ENCODE peak calls at places on chromosome 14, in nine cellular contexts. One of them, this sample, is unnamed.

GRCh38 chr14:101626331-101626730 is 65.0 kb downstream of the DIO3 start:
- DNase-seq in Panc1: no peak
- DNase-seq in GM12878: no peak
- DNase-seq in GM23338: no peak
- DNase-seq in SK-N-SH: no peak
- DNase-seq in K562: no peak
- DNase-seq in HepG2: no peak
- DNase-seq in A549: no peak
- DNase-seq in HCT116: no peak
- DNase-seq in this sample: no peak

GRCh38 chr14:101173698-101174521 is 270.4 kb upstream of the RTL1 start:
- DNase-seq in SK-N-SH: no peak
- DNase-seq in A549: no peak
- DNase-seq in HepG2: no peak
- DNase-seq in GM12878: no peak
- DNase-seq in HCT116: no peak
- DNase-seq in Panc1: no peak
- DNase-seq in GM23338: no peak
- DNase-seq in K562: no peak
- DNase-seq in this sample: no peak

GRCh38 chr14:73750161-73750901 is 36.1 kb upstream of the PNMA1 start:
- DNase-seq in HepG2: no peak
- DNase-seq in GM23338: no peak
- DNase-seq in A549: no peak
- DNase-seq in SK-N-SH: no peak
- DNase-seq in Panc1: no peak
- DNase-seq in GM12878: no peak
- DNase-seq in HCT116: no peak
- DNase-seq in K562: no peak
- DNase-seq in this sample: no peak

GRCh38 chr14:93970967-93971634 is 5.3 kb downstream of the ASB2 start:
- DNase-seq in GM23338: no peak
- DNase-seq in A549: no peak
- DNase-seq in HCT116: no peak
- DNase-seq in Panc1: no peak
- DNase-seq in K562: no peak
- DNase-seq in GM12878: no peak
- DNase-seq in SK-N-SH: no peak
- DNase-seq in HepG2: no peak
- DNase-seq in this sample: no peak

GRCh38 chr14:105527381-105528196 is 1.2 kb downstream of the TMEM121 start:
- DNase-seq in HCT116: no peak
- DNase-seq in Panc1: no peak
- DNase-seq in HepG2: no peak
- DNase-seq in K562: no peak
- DNase-seq in SK-N-SH: no peak
- DNase-seq in A549: no peak
- DNase-seq in GM12878: no peak
- DNase-seq in GM23338: no peak
- DNase-seq in this sample: no peak

GRCh38 chr14:70152704-70153103 is 36.0 kb downstream of the SLC8A3 start:
- DNase-seq in Panc1: no peak
- DNase-seq in HCT116: no peak
- DNase-seq in HepG2: no peak
- DNase-seq in GM23338: no peak
- DNase-seq in SK-N-SH: peak
- DNase-seq in A549: no peak
- DNase-seq in K562: no peak
- DNase-seq in GM12878: no peak
- DNase-seq in this sample: no peak

GRCh38 chr14:105500726-105501101 is 9.7 kb downstream of the TEDC1 start:
- DNase-seq in A549: no peak
- DNase-seq in Panc1: no peak
- DNase-seq in HepG2: no peak
- DNase-seq in GM23338: no peak
- DNase-seq in SK-N-SH: peak
- DNase-seq in K562: no peak
- DNase-seq in GM12878: no peak
- DNase-seq in HCT116: no peak
- DNase-seq in this sample: no peak

GRCh38 chr14:72863216-72864006 is 30.5 kb downstream of the DPF3 start:
- DNase-seq in SK-N-SH: no peak
- DNase-seq in GM12878: peak
- DNase-seq in Panc1: no peak
- DNase-seq in HepG2: no peak
- DNase-seq in A549: no peak
- DNase-seq in K562: no peak
- DNase-seq in GM23338: no peak
- DNase-seq in HCT116: no peak
- DNase-seq in this sample: no peak

GRCh38 chr14:102782974-102783373 is 5.7 kb downstream of the TRAF3 start:
- DNase-seq in GM12878: no peak
- DNase-seq in HepG2: no peak
- DNase-seq in HCT116: no peak
- DNase-seq in SK-N-SH: no peak
- DNase-seq in GM23338: no peak
- DNase-seq in K562: no peak
- DNase-seq in Panc1: no peak
- DNase-seq in A549: no peak
- DNase-seq in this sample: no peak
- H3K4me3 ChIP-seq in GM12878: peak
- H3K4me3 ChIP-seq in HepG2: no peak
- H3K4me3 ChIP-seq in HCT116: no peak
- H3K4me3 ChIP-seq in SK-N-SH: no peak
- H3K4me3 ChIP-seq in GM23338: no peak
- H3K4me3 ChIP-seq in K562: no peak
- H3K4me3 ChIP-seq in Panc1: no peak
- H3K4me3 ChIP-seq in A549: no peak
- H3K4me3 ChIP-seq in this sample: no peak

GRCh38 chr14:50417853-50418252 is 21.2 kb upstream of the CDKL1 start:
- DNase-seq in SK-N-SH: no peak
- DNase-seq in GM12878: no peak
- DNase-seq in HCT116: no peak
- DNase-seq in GM23338: no peak
- DNase-seq in A549: no peak
- DNase-seq in HepG2: peak
- DNase-seq in Panc1: no peak
- DNase-seq in K562: no peak
- DNase-seq in this sample: no peak

GRCh38 chr14:50425105-50425504 is 28.4 kb upstream of the CDKL1 start:
- DNase-seq in HCT116: no peak
- DNase-seq in A549: no peak
- DNase-seq in GM12878: no peak
- DNase-seq in HepG2: no peak
- DNase-seq in GM23338: no peak
- DNase-seq in K562: no peak
- DNase-seq in SK-N-SH: no peak
- DNase-seq in Panc1: no peak
- DNase-seq in this sample: no peak

GRCh38 chr14:50425816-50426215 is 29.1 kb upstream of the CDKL1 start:
- DNase-seq in SK-N-SH: no peak
- DNase-seq in K562: no peak
- DNase-seq in GM12878: no peak
- DNase-seq in GM23338: no peak
- DNase-seq in A549: no peak
- DNase-seq in HepG2: no peak
- DNase-seq in HCT116: no peak
- DNase-seq in Panc1: no peak
- DNase-seq in this sample: peak

GRCh38 chr14:50421499-50421898 is 24.8 kb upstream of the CDKL1 start:
- DNase-seq in HepG2: no peak
- DNase-seq in SK-N-SH: no peak
- DNase-seq in Panc1: no peak
- DNase-seq in A549: no peak
- DNase-seq in GM23338: no peak
- DNase-seq in K562: no peak
- DNase-seq in GM12878: no peak
- DNase-seq in HCT116: no peak
- DNase-seq in this sample: no peak

DNA sequence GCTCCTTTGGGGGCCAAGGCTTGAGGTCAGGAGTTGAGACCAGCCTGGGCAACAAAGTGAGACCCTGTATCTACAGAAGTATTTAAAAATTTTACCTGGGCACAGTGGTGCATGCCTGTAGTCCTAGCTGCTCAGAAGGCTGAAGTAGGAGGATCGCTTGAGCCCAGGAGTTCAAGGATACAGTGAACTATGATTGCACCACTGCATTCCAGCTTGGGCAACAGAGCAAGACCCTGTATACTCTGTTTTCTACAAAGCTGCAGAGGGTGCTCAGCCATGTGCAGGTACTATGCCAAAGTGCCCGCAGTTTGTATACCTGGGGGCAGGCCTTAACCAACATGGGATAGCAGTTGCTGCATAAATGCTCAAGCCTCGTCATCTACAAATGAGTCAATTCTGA is 26.8 kb upstream of the CDKL1 start:
- DNase-seq in HCT116: no peak
- DNase-seq in GM23338: no peak
- DNase-seq in K562: no peak
- DNase-seq in GM12878: no peak
- DNase-seq in A549: no peak
- DNase-seq in SK-N-SH: no peak
- DNase-seq in Panc1: no peak
- DNase-seq in HepG2: peak
- DNase-seq in this sample: no peak
- H3K27ac ChIP-seq in HCT116: no peak
- H3K27ac ChIP-seq in GM23338: no peak
- H3K27ac ChIP-seq in K562: no peak
- H3K27ac ChIP-seq in GM12878: no peak
- H3K27ac ChIP-seq in A549: no peak
- H3K27ac ChIP-seq in SK-N-SH: no peak
- H3K27ac ChIP-seq in Panc1: no peak
- H3K27ac ChIP-seq in HepG2: no peak
- H3K27ac ChIP-seq in this sample: no peak

DNA sequence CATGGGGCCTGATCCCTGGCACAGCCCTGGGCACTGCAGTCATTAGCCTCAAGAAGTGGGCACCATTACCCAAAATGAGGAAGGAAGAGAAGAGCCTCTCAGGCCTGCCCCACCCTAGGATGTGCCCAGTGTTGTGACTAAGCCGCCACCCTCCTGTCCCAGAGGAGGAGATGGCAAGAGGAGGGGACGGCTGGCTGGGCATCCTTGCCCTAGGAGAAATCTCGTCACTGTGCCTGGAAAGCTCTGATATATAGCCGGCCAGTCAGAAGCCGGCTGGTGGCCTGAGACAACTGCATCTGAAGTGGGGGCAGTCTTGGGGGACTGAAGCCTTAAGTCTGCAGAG is 115.2 kb downstream of the LGMN start:
- DNase-seq in K562: no peak
- DNase-seq in HepG2: no peak
- DNase-seq in SK-N-SH: no peak
- DNase-seq in GM23338: no peak
- DNase-seq in Panc1: no peak
- DNase-seq in HCT116: no peak
- DNase-seq in GM12878: no peak
- DNase-seq in A549: no peak
- DNase-seq in this sample: no peak
- TF ChIP-seq REST in K562: no peak
- TF ChIP-seq REST in HepG2: no peak
- TF ChIP-seq REST in SK-N-SH: no peak
- TF ChIP-seq REST in GM23338: no peak
- TF ChIP-seq REST in Panc1: no peak
- TF ChIP-seq REST in HCT116: no peak
- TF ChIP-seq REST in GM12878: no peak
- TF ChIP-seq REST in A549: no peak
- TF ChIP-seq REST in this sample: no peak

GRCh38 chr14:102949062-102949800 is 26.8 kb downstream of the AMN start:
- DNase-seq in A549: no peak
- DNase-seq in SK-N-SH: no peak
- DNase-seq in K562: no peak
- DNase-seq in GM12878: no peak
- DNase-seq in HepG2: no peak
- DNase-seq in Panc1: no peak
- DNase-seq in GM23338: no peak
- DNase-seq in HCT116: no peak
- DNase-seq in this sample: peak
- H3K4me3 ChIP-seq in A549: no peak
- H3K4me3 ChIP-seq in SK-N-SH: no peak
- H3K4me3 ChIP-seq in K562: no peak
- H3K4me3 ChIP-seq in GM12878: no peak
- H3K4me3 ChIP-seq in HepG2: no peak
- H3K4me3 ChIP-seq in Panc1: no peak
- H3K4me3 ChIP-seq in GM23338: no peak
- H3K4me3 ChIP-seq in HCT116: no peak
- H3K4me3 ChIP-seq in this sample: no peak

GRCh38 chr14:26993541-26993940 is 395.7 kb upstream of the NOVA1 start:
- DNase-seq in HepG2: no peak
- DNase-seq in A549: no peak
- DNase-seq in Panc1: no peak
- DNase-seq in HCT116: no peak
- DNase-seq in GM23338: no peak
- DNase-seq in GM12878: no peak
- DNase-seq in SK-N-SH: no peak
- DNase-seq in K562: no peak
- DNase-seq in this sample: no peak
- H3K27ac ChIP-seq in HepG2: no peak
- H3K27ac ChIP-seq in A549: no peak
- H3K27ac ChIP-seq in Panc1: no peak
- H3K27ac ChIP-seq in HCT116: no peak
- H3K27ac ChIP-seq in GM23338: no peak
- H3K27ac ChIP-seq in GM12878: no peak
- H3K27ac ChIP-seq in SK-N-SH: no peak
- H3K27ac ChIP-seq in K562: no peak
- H3K27ac ChIP-seq in this sample: no peak

GRCh38 chr14:75522224-75522764 is at the start of gene BATF:
- DNase-seq in Panc1: no peak
- DNase-seq in HCT116: no peak
- DNase-seq in GM23338: no peak
- DNase-seq in SK-N-SH: no peak
- DNase-seq in GM12878: no peak
- DNase-seq in HepG2: no peak
- DNase-seq in A549: no peak
- DNase-seq in K562: no peak
- DNase-seq in this sample: peak
- TF ChIP-seq REST in Panc1: no peak
- TF ChIP-seq REST in HCT116: no peak
- TF ChIP-seq REST in GM23338: no peak
- TF ChIP-seq REST in SK-N-SH: no peak
- TF ChIP-seq REST in GM12878: no peak
- TF ChIP-seq REST in HepG2: no peak
- TF ChIP-seq REST in A549: no peak
- TF ChIP-seq REST in K562: no peak
- TF ChIP-seq REST in this sample: peak